ENCODE peak calls at places on chromosomes 1 and 21, in nine cellular contexts. One of them, this sample, is unnamed.

GRCh38 chr21:34336756-34337391 is 26.9 kb upstream of the KCNE2 start:
- DNase-seq in neural progenitor cell: no peak
- DNase-seq in neural crest cell: no peak
- DNase-seq in IMR-90: peak
- DNase-seq in heart left ventricle: no peak
- DNase-seq in lower lobe of right lung: no peak
- DNase-seq in CD8-positive, alpha-beta T cell: no peak
- DNase-seq in fibroblast of lung: peak
- DNase-seq in cardiac fibroblast: peak
- DNase-seq in this sample: no peak

GRCh38 chr1:212288614-212289013 is 3.4 kb downstream of the PPP2R5A start:
- DNase-seq in lower lobe of right lung: no peak
- DNase-seq in cardiac fibroblast: peak
- DNase-seq in neural crest cell: no peak
- DNase-seq in neural progenitor cell: no peak
- DNase-seq in IMR-90: peak
- DNase-seq in fibroblast of lung: peak
- DNase-seq in heart left ventricle: no peak
- DNase-seq in CD8-positive, alpha-beta T cell: no peak
- DNase-seq in this sample: no peak

GRCh38 chr21:29645666-29646553 is 293.9 kb downstream of the GRIK1 start:
- DNase-seq in neural crest cell: no peak
- DNase-seq in cardiac fibroblast: no peak
- DNase-seq in IMR-90: no peak
- DNase-seq in fibroblast of lung: peak
- DNase-seq in lower lobe of right lung: no peak
- DNase-seq in neural progenitor cell: no peak
- DNase-seq in CD8-positive, alpha-beta T cell: no peak
- DNase-seq in heart left ventricle: no peak
- DNase-seq in this sample: no peak

GRCh38 chr1:193221641-193222040 is 35.2 kb upstream of the B3GALT2 start:
- DNase-seq in fibroblast of lung: peak
- DNase-seq in heart left ventricle: no peak
- DNase-seq in neural progenitor cell: no peak
- DNase-seq in cardiac fibroblast: peak
- DNase-seq in CD8-positive, alpha-beta T cell: no peak
- DNase-seq in IMR-90: no peak
- DNase-seq in lower lobe of right lung: no peak
- DNase-seq in neural crest cell: no peak
- DNase-seq in this sample: no peak

GRCh38 chr1:5390497-5390896 is 601.7 kb downstream of the NPHP4 start:
- DNase-seq in CD8-positive, alpha-beta T cell: no peak
- DNase-seq in cardiac fibroblast: no peak
- DNase-seq in neural progenitor cell: no peak
- DNase-seq in heart left ventricle: no peak
- DNase-seq in IMR-90: no peak
- DNase-seq in fibroblast of lung: no peak
- DNase-seq in neural crest cell: no peak
- DNase-seq in lower lobe of right lung: no peak
- DNase-seq in this sample: no peak

GRCh38 chr1:62177621-62178020 is 17.0 kb upstream of the L1TD1 start:
- DNase-seq in lower lobe of right lung: no peak
- DNase-seq in cardiac fibroblast: no peak
- DNase-seq in neural crest cell: no peak
- DNase-seq in CD8-positive, alpha-beta T cell: no peak
- DNase-seq in heart left ventricle: no peak
- DNase-seq in IMR-90: no peak
- DNase-seq in neural progenitor cell: no peak
- DNase-seq in fibroblast of lung: no peak
- DNase-seq in this sample: no peak

GRCh38 chr1:29416267-29416666 is 179.9 kb downstream of the PTPRU start:
- DNase-seq in lower lobe of right lung: no peak
- DNase-seq in cardiac fibroblast: no peak
- DNase-seq in CD8-positive, alpha-beta T cell: no peak
- DNase-seq in heart left ventricle: no peak
- DNase-seq in neural progenitor cell: peak
- DNase-seq in neural crest cell: no peak
- DNase-seq in fibroblast of lung: no peak
- DNase-seq in IMR-90: no peak
- DNase-seq in this sample: no peak

GRCh38 chr21:45471229-45472052 is 66.5 kb downstream of the COL18A1 start:
- DNase-seq in lower lobe of right lung: no peak
- DNase-seq in cardiac fibroblast: peak
- DNase-seq in fibroblast of lung: peak
- DNase-seq in heart left ventricle: peak
- DNase-seq in CD8-positive, alpha-beta T cell: no peak
- DNase-seq in neural crest cell: no peak
- DNase-seq in neural progenitor cell: no peak
- DNase-seq in IMR-90: peak
- DNase-seq in this sample: no peak

GRCh38 chr1:39204441-39205081 is at the start of gene MACF1:
- DNase-seq in IMR-90: peak
- DNase-seq in heart left ventricle: peak
- DNase-seq in cardiac fibroblast: peak
- DNase-seq in fibroblast of lung: peak
- DNase-seq in CD8-positive, alpha-beta T cell: peak
- DNase-seq in neural crest cell: peak
- DNase-seq in neural progenitor cell: peak
- DNase-seq in lower lobe of right lung: no peak
- DNase-seq in this sample: no peak

GRCh38 chr21:45543371-45543709 is 1.1 kb upstream of the SLC19A1 start:
- DNase-seq in cardiac fibroblast: no peak
- DNase-seq in neural crest cell: no peak
- DNase-seq in fibroblast of lung: no peak
- DNase-seq in CD8-positive, alpha-beta T cell: peak
- DNase-seq in IMR-90: no peak
- DNase-seq in lower lobe of right lung: peak
- DNase-seq in neural progenitor cell: no peak
- DNase-seq in heart left ventricle: peak
- DNase-seq in this sample: no peak

GRCh38 chr21:16124397-16125130 is 394.8 kb downstream of the USP25 start:
- DNase-seq in CD8-positive, alpha-beta T cell: no peak
- DNase-seq in fibroblast of lung: peak
- DNase-seq in lower lobe of right lung: no peak
- DNase-seq in neural progenitor cell: no peak
- DNase-seq in cardiac fibroblast: peak
- DNase-seq in neural crest cell: no peak
- DNase-seq in IMR-90: peak
- DNase-seq in heart left ventricle: no peak
- DNase-seq in this sample: no peak

GRCh38 chr1:212981571-212982328 is 31.4 kb downstream of the VASH2 start:
- DNase-seq in cardiac fibroblast: no peak
- DNase-seq in CD8-positive, alpha-beta T cell: no peak
- DNase-seq in IMR-90: peak
- DNase-seq in fibroblast of lung: no peak
- DNase-seq in heart left ventricle: peak
- DNase-seq in neural crest cell: no peak
- DNase-seq in neural progenitor cell: no peak
- DNase-seq in lower lobe of right lung: no peak
- DNase-seq in this sample: no peak

GRCh38 chr21:40388046-40388445 is 458.9 kb downstream of the DSCAM start:
- DNase-seq in CD8-positive, alpha-beta T cell: no peak
- DNase-seq in fibroblast of lung: no peak
- DNase-seq in neural crest cell: no peak
- DNase-seq in heart left ventricle: no peak
- DNase-seq in cardiac fibroblast: no peak
- DNase-seq in neural progenitor cell: no peak
- DNase-seq in lower lobe of right lung: no peak
- DNase-seq in IMR-90: no peak
- DNase-seq in this sample: no peak
- TF ChIP-seq CTCF in CD8-positive, alpha-beta T cell: no peak
- TF ChIP-seq CTCF in fibroblast of lung: no peak
- TF ChIP-seq CTCF in neural crest cell: no peak
- TF ChIP-seq CTCF in heart left ventricle: no peak
- TF ChIP-seq CTCF in cardiac fibroblast: no peak
- TF ChIP-seq CTCF in neural progenitor cell: no peak
- TF ChIP-seq CTCF in lower lobe of right lung: no peak
- TF ChIP-seq CTCF in IMR-90: no peak
- TF ChIP-seq CTCF in this sample: no peak

GRCh38 chr1:198913667-198914066 is 274.8 kb downstream of the PTPRC start:
- DNase-seq in cardiac fibroblast: peak
- DNase-seq in fibroblast of lung: no peak
- DNase-seq in CD8-positive, alpha-beta T cell: no peak
- DNase-seq in neural crest cell: no peak
- DNase-seq in neural progenitor cell: no peak
- DNase-seq in IMR-90: peak
- DNase-seq in lower lobe of right lung: no peak
- DNase-seq in heart left ventricle: peak
- DNase-seq in this sample: no peak
- TF ChIP-seq CTCF in cardiac fibroblast: no peak
- TF ChIP-seq CTCF in fibroblast of lung: no peak
- TF ChIP-seq CTCF in CD8-positive, alpha-beta T cell: no peak
- TF ChIP-seq CTCF in neural crest cell: no peak
- TF ChIP-seq CTCF in neural progenitor cell: no peak
- TF ChIP-seq CTCF in IMR-90: no peak
- TF ChIP-seq CTCF in lower lobe of right lung: no peak
- TF ChIP-seq CTCF in heart left ventricle: no peak
- TF ChIP-seq CTCF in this sample: no peak

GRCh38 chr1:171654705-171655214 is 2.3 kb upstream of the MYOC start:
- DNase-seq in fibroblast of lung: no peak
- DNase-seq in heart left ventricle: no peak
- DNase-seq in cardiac fibroblast: no peak
- DNase-seq in CD8-positive, alpha-beta T cell: no peak
- DNase-seq in neural crest cell: no peak
- DNase-seq in IMR-90: no peak
- DNase-seq in lower lobe of right lung: no peak
- DNase-seq in neural progenitor cell: no peak
- DNase-seq in this sample: no peak

GRCh38 chr1:171661076-171661650 is 8.7 kb upstream of the MYOC start:
- DNase-seq in cardiac fibroblast: no peak
- DNase-seq in lower lobe of right lung: no peak
- DNase-seq in CD8-positive, alpha-beta T cell: no peak
- DNase-seq in fibroblast of lung: no peak
- DNase-seq in IMR-90: no peak
- DNase-seq in neural progenitor cell: no peak
- DNase-seq in heart left ventricle: no peak
- DNase-seq in neural crest cell: no peak
- DNase-seq in this sample: no peak

GRCh38 chr1:171653796-171654704 is 1.6 kb upstream of the MYOC start:
- DNase-seq in cardiac fibroblast: peak
- DNase-seq in neural progenitor cell: no peak
- DNase-seq in lower lobe of right lung: no peak
- DNase-seq in IMR-90: peak
- DNase-seq in neural crest cell: no peak
- DNase-seq in fibroblast of lung: peak
- DNase-seq in heart left ventricle: no peak
- DNase-seq in CD8-positive, alpha-beta T cell: no peak
- DNase-seq in this sample: no peak

GRCh38 chr1:171652234-171652822 is at the start of gene MYOC:
- DNase-seq in IMR-90: no peak
- DNase-seq in neural progenitor cell: no peak
- DNase-seq in CD8-positive, alpha-beta T cell: no peak
- DNase-seq in cardiac fibroblast: no peak
- DNase-seq in heart left ventricle: no peak
- DNase-seq in fibroblast of lung: no peak
- DNase-seq in neural crest cell: no peak
- DNase-seq in lower lobe of right lung: no peak
- DNase-seq in this sample: no peak

GRCh38 chr1:171655215-171656116 is 3.0 kb upstream of the MYOC start:
- DNase-seq in IMR-90: peak
- DNase-seq in fibroblast of lung: peak
- DNase-seq in neural progenitor cell: peak
- DNase-seq in heart left ventricle: peak
- DNase-seq in neural crest cell: peak
- DNase-seq in CD8-positive, alpha-beta T cell: peak
- DNase-seq in lower lobe of right lung: peak
- DNase-seq in cardiac fibroblast: peak
- DNase-seq in this sample: peak
- TF ChIP-seq CTCF in IMR-90: peak
- TF ChIP-seq CTCF in fibroblast of lung: peak
- TF ChIP-seq CTCF in neural progenitor cell: peak
- TF ChIP-seq CTCF in heart left ventricle: peak
- TF ChIP-seq CTCF in neural crest cell: peak
- TF ChIP-seq CTCF in CD8-positive, alpha-beta T cell: peak
- TF ChIP-seq CTCF in lower lobe of right lung: peak
- TF ChIP-seq CTCF in cardiac fibroblast: peak
- TF ChIP-seq CTCF in this sample: peak

GRCh38 chr1:2916153-2916552 is 105.1 kb upstream of the ACTRT2 start:
- DNase-seq in heart left ventricle: no peak
- DNase-seq in neural progenitor cell: no peak
- DNase-seq in lower lobe of right lung: no peak
- DNase-seq in IMR-90: no peak
- DNase-seq in cardiac fibroblast: no peak
- DNase-seq in fibroblast of lung: no peak
- DNase-seq in neural crest cell: no peak
- DNase-seq in CD8-positive, alpha-beta T cell: no peak
- DNase-seq in this sample: no peak

GRCh38 chr1:2916706-2917105 is 104.6 kb upstream of the ACTRT2 start:
- DNase-seq in IMR-90: no peak
- DNase-seq in CD8-positive, alpha-beta T cell: no peak
- DNase-seq in neural crest cell: no peak
- DNase-seq in heart left ventricle: no peak
- DNase-seq in lower lobe of right lung: no peak
- DNase-seq in cardiac fibroblast: no peak
- DNase-seq in neural progenitor cell: no peak
- DNase-seq in fibroblast of lung: no peak
- DNase-seq in this sample: no peak

GRCh38 chr1:2912424-2912823 is 108.8 kb upstream of the ACTRT2 start:
- DNase-seq in lower lobe of right lung: no peak
- DNase-seq in CD8-positive, alpha-beta T cell: no peak
- DNase-seq in heart left ventricle: no peak
- DNase-seq in neural crest cell: no peak
- DNase-seq in neural progenitor cell: no peak
- DNase-seq in IMR-90: no peak
- DNase-seq in fibroblast of lung: no peak
- DNase-seq in cardiac fibroblast: no peak
- DNase-seq in this sample: no peak

GRCh38 chr1:2913091-2913490 is 108.2 kb upstream of the ACTRT2 start:
- DNase-seq in neural crest cell: no peak
- DNase-seq in neural progenitor cell: no peak
- DNase-seq in IMR-90: no peak
- DNase-seq in cardiac fibroblast: no peak
- DNase-seq in heart left ventricle: no peak
- DNase-seq in fibroblast of lung: no peak
- DNase-seq in CD8-positive, alpha-beta T cell: no peak
- DNase-seq in lower lobe of right lung: no peak
- DNase-seq in this sample: no peak

DNA sequence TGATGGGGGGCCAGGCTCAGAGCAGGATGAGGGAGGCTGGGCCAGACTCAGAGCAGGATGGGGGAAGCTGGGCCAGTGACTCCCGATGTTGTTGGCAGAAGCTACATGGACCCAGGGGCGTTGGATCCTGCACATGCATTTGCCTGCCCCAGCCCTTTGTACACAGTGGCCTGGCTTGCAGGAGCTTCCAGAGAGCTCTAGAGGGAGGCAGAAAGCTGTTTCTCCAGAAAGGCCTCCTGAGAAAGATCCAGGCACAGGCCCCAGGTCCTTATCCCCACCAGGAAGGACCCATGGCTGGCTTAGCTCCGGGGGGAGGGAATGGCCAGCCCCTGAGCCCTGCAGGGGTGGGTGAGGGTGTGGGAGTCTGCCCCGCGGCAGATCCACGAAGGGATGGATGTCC is 106.6 kb upstream of the ACTRT2 start:
- DNase-seq in heart left ventricle: no peak
- DNase-seq in neural crest cell: no peak
- DNase-seq in neural progenitor cell: no peak
- DNase-seq in CD8-positive, alpha-beta T cell: no peak
- DNase-seq in cardiac fibroblast: no peak
- DNase-seq in fibroblast of lung: no peak
- DNase-seq in IMR-90: no peak
- DNase-seq in lower lobe of right lung: no peak
- DNase-seq in this sample: no peak
- TF ChIP-seq CTCF in heart left ventricle: no peak
- TF ChIP-seq CTCF in neural crest cell: no peak
- TF ChIP-seq CTCF in neural progenitor cell: no peak
- TF ChIP-seq CTCF in CD8-positive, alpha-beta T cell: no peak
- TF ChIP-seq CTCF in cardiac fibroblast: no peak
- TF ChIP-seq CTCF in fibroblast of lung: no peak
- TF ChIP-seq CTCF in IMR-90: no peak
- TF ChIP-seq CTCF in lower lobe of right lung: no peak
- TF ChIP-seq CTCF in this sample: no peak

GRCh38 chr21:28252923-28253322 is 739.8 kb downstream of the LTN1 start:
- DNase-seq in heart left ventricle: no peak
- DNase-seq in lower lobe of right lung: no peak
- DNase-seq in CD8-positive, alpha-beta T cell: no peak
- DNase-seq in neural crest cell: no peak
- DNase-seq in IMR-90: no peak
- DNase-seq in cardiac fibroblast: no peak
- DNase-seq in neural progenitor cell: no peak
- DNase-seq in fibroblast of lung: no peak
- DNase-seq in this sample: no peak
- TF ChIP-seq CTCF in heart left ventricle: no peak
- TF ChIP-seq CTCF in lower lobe of right lung: no peak
- TF ChIP-seq CTCF in CD8-positive, alpha-beta T cell: no peak
- TF ChIP-seq CTCF in neural crest cell: no peak
- TF ChIP-seq CTCF in IMR-90: no peak
- TF ChIP-seq CTCF in cardiac fibroblast: no peak
- TF ChIP-seq CTCF in neural progenitor cell: no peak
- TF ChIP-seq CTCF in fibroblast of lung: no peak
- TF ChIP-seq CTCF in this sample: no peak

This sample was measured in CD14-positive monocyte.